ENCODE peak calls at places on chromosome 11, in four cellular contexts. N, T, Y and G are unnamed samples.
A peak's percentile ranks its signal among the peaks of the same experiment; 100 is the strongest.

GRCh38 chr11:23021287-23021863 is 161.1 kb upstream of the CCDC179 start:
- DNase-seq in N (peak; percentile 9), T (peak; percentile 35), Y (peak; percentile 32), G (no peak)

GRCh38 chr11:3182462-3182852 is 17.3 kb upstream of the OSBPL5 start:
- DNase-seq in N (no peak), T (no peak), Y (no peak), G (no peak)

GRCh38 chr11:69311767-69312385 is 17.9 kb downstream of the MYEOV start:
- DNase-seq in N (no peak), T (no peak), Y (no peak), G (no peak)

GRCh38 chr11:26993965-26994446 is at the start of gene FIBIN:
- DNase-seq in N (no peak), T (peak; percentile 55), Y (no peak), G (no peak)

GRCh38 chr11:11025087-11025486 is 167.2 kb upstream of the ZBED5 start:
- DNase-seq in N (no peak), T (no peak), Y (no peak), G (no peak)

GRCh38 chr11:16820324-16821092 is 82.1 kb downstream of the C11orf58 start:
- DNase-seq in N (peak; percentile 62), T (peak; percentile 85), Y (peak; percentile 70), G (peak; percentile 42)

GRCh38 chr11:74493816-74494630 is 499 bp upstream of the LIPT2 start:
- DNase-seq in N (no peak), T (no peak), Y (no peak), G (peak; percentile 2)

GRCh38 chr11:130829801-130830562 is 86.3 kb downstream of the SNX19 start:
- DNase-seq in N (no peak), T (no peak), Y (no peak), G (no peak)

GRCh38 chr11:13260196-13260962 is 17.2 kb upstream of the BMAL1 start:
- DNase-seq in N (no peak), T (no peak), Y (no peak), G (no peak)

GRCh38 chr11:65927904-65928397 is 8.7 kb downstream of the DRAP1 start:
- DNase-seq in N (no peak), T (no peak), Y (peak; percentile 14), G (peak; percentile 84)

GRCh38 chr11:134579709-134580634 is 167.9 kb upstream of the B3GAT1 start:
- DNase-seq in N (no peak), T (no peak), Y (no peak), G (no peak)

GRCh38 chr11:121367434-121367833 is 74.9 kb downstream of the SC5D start:
- DNase-seq in N (no peak), T (no peak), Y (no peak), G (peak; percentile 99)

GRCh38 chr11:14554959-14555358 is 34.8 kb upstream of the PSMA1 start:
- DNase-seq in N (no peak), T (no peak), Y (no peak), G (no peak)
- TF ChIP-seq NR2C2 in N (no peak), T (no peak), Y (no peak), G (no peak)

DNA sequence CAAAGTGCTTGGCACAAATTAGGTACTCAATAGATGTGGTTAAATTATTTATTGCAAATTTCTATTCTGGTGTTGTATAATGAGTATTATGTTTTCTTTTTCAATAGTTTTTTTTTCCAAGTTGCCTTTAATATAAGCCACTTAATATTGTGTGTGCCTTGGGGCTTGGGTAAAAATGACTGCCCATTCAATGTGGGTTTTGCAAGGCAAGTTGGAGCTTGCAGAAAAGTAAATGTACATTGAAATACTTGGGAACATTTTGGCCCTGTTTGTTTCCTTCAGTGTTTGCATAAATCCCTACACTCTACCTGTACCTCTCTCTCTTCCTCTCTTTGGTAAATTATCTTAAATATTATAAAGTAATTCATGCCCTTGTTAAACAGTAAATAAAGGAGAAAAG is 2.1 kb upstream of the CCDC81 start:
- DNase-seq in N (no peak), T (no peak), Y (no peak), G (no peak)
- TF ChIP-seq NR2C2 in N (no peak), T (no peak), Y (no peak), G (no peak)

DNA sequence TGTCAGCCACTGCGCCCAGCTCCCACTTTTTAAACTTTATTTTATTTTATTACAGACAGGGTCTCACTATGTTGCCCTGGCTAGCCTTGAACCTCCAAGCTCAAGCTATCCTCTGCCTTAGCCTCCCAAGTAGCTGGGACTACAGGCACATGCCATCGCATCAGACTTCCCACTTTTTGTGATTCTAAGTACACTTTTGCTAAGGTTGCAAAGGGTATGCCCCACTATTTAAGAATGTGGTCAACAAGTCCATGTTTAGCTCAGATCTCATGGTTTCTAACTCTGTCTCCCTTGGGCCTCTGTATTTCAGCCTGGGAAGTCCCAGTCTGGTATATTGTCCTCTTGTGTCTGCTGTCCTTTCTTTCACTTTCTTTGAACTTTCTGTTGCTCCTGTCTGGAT is 35.3 kb downstream of the EXPH5 start:
- DNase-seq in N (no peak), T (no peak), Y (no peak), G (peak; percentile 56)
- TF ChIP-seq NR2C2 in N (no peak), T (no peak), Y (no peak), G (no peak)

GRCh38 chr11:72112541-72113136 is at the start of gene ANAPC15:
- DNase-seq in N (peak; percentile 99), T (peak; percentile 98), Y (peak; percentile 86), G (peak; percentile 99)

GRCh38 chr11:72114570-72114969 is 2.1 kb upstream of the ANAPC15 start:
- DNase-seq in N (no peak), T (no peak), Y (no peak), G (no peak)

GRCh38 chr11:72113170-72113808 is 794 bp upstream of the ANAPC15 start:
- DNase-seq in N (no peak), T (no peak), Y (no peak), G (no peak)

GRCh38 chr11:72111803-72112540 is 523 bp downstream of the ANAPC15 start:
- DNase-seq in N (peak; percentile 99), T (peak; percentile 89), Y (peak; percentile 80), G (peak; percentile 99)

GRCh38 chr11:72111300-72111699 is 1.2 kb downstream of the ANAPC15 start:
- DNase-seq in N (no peak), T (no peak), Y (no peak), G (no peak)
- TF ChIP-seq NR2C2 in N (no peak), T (no peak), Y (no peak), G (no peak)